ENCODE peak calls at places on chromosomes 7 and 10, in seven cellular contexts. B is T follicular helper cell; V is OCI-LY7; O is nephron progenitor cell; N is epithelial cell of esophagus; Q is hypothalamus; X is activated CD4-positive, alpha-beta T cell treated with anti-CD3 and anti-CD28 coated beads, Interleukin-2, amount 50 U/mL, for 1 hour. Y is an unnamed sample.

GRCh38 chr10:113557389-113558321 is 4.8 kb downstream of the HABP2 start:
- DNase-seq in B (no peak), X (no peak), O (no peak), N (peak; percentile 61), V (no peak), Q (no peak), Y (no peak)

GRCh38 chr10:48490576-48491345 is 114.1 kb downstream of the ARHGAP22 start:
- DNase-seq in V (no peak), N (no peak), O (no peak), X (no peak), B (no peak), Q (no peak), Y (no peak)

GRCh38 chr10:63977329-63977923 is 456.2 kb downstream of the REEP3 start:
- DNase-seq in O (peak; percentile 39), Q (no peak), V (peak; percentile 42), X (no peak), B (no peak), N (peak; percentile 61), Y (no peak)

GRCh38 chr10:114221235-114221634 is 17.8 kb upstream of the VWA2 start:
- DNase-seq in V (no peak), B (no peak), Q (no peak), N (peak; percentile 9), X (no peak), O (no peak), Y (no peak)

GRCh38 chr10:35797187-35797586 is 155.1 kb upstream of the FZD8 start:
- DNase-seq in X (no peak), Q (no peak), O (no peak), V (no peak), B (no peak), N (no peak), Y (no peak)

GRCh38 chr7:13846386-13846785 is 143.1 kb downstream of the ETV1 start:
- DNase-seq in X (no peak), O (no peak), V (no peak), B (no peak), N (peak; percentile 14), Q (no peak), Y (no peak)

GRCh38 chr7:6500691-6501090 is 50.6 kb downstream of the GRID2IP start:
- DNase-seq in B (no peak), O (no peak), Q (no peak), V (no peak), X (no peak), N (no peak), Y (no peak)

GRCh38 chr7:39540320-39540719 is 25.9 kb upstream of the YAE1 start:
- DNase-seq in B (no peak), V (no peak), X (no peak), Q (no peak), N (no peak), O (no peak), Y (no peak)

GRCh38 chr7:23462846-23463245 is 7.4 kb downstream of the IGF2BP3 start:
- DNase-seq in X (no peak), B (no peak), Q (no peak), N (peak; percentile 49), V (peak; percentile 33), O (no peak), Y (no peak)

GRCh38 chr7:99679400-99680191 is at the start of gene CYP3A5:
- DNase-seq in V (no peak), Q (no peak), X (no peak), O (peak; percentile 10), N (no peak), B (no peak), Y (no peak)

GRCh38 chr10:3776796-3777571 is 8.0 kb downstream of the KLF6 start:
- DNase-seq in N (peak; percentile 90), Q (no peak), X (peak; percentile 46), V (no peak), O (no peak), B (peak; percentile 58), Y (peak; percentile 59)

GRCh38 chr7:27203964-27204594 is 4.2 kb upstream of the HOXA13 start:
- DNase-seq in N (no peak), O (no peak), V (no peak), B (no peak), X (no peak), Q (no peak), Y (no peak)

GRCh38 chr7:81616951-81617350 is 152.9 kb downstream of the HGF start:
- DNase-seq in X (no peak), O (no peak), V (no peak), Q (no peak), N (peak; percentile 41), B (no peak), Y (no peak)

GRCh38 chr7:95609277-95609971 is 13.1 kb upstream of the PDK4 start:
- DNase-seq in B (no peak), V (no peak), N (no peak), Q (no peak), O (no peak), X (no peak), Y (no peak)

GRCh38 chr7:2321020-2321419 is 6.8 kb upstream of the SNX8 start:
- DNase-seq in O (no peak), B (no peak), X (no peak), N (peak; percentile 74), V (no peak), Q (no peak), Y (no peak)

GRCh38 chr10:83816942-83817341 is 322.4 kb upstream of the GHITM start:
- DNase-seq in N (no peak), O (no peak), X (no peak), Q (no peak), B (no peak), V (no peak), Y (no peak)

GRCh38 chr7:100371561-100372171 is 1.6 kb upstream of the PILRA start:
- DNase-seq in Q (no peak), O (no peak), B (no peak), X (no peak), V (no peak), N (no peak), Y (no peak)

GRCh38 chr10:59177862-59178235 is 1.4 kb downstream of the PHYHIPL start:
- DNase-seq in O (no peak), Q (no peak), X (no peak), V (no peak), B (no peak), N (no peak), Y (no peak)

GRCh38 chr10:31963598-31963980 is 35.0 kb upstream of the ARHGAP12 start:
- DNase-seq in X (no peak), N (peak; percentile 52), O (no peak), B (no peak), V (no peak), Q (no peak), Y (no peak)

GRCh38 chr7:7909376-7909775 is 59.2 kb upstream of the GLCCI1 start:
- DNase-seq in N (no peak), B (no peak), O (no peak), Q (no peak), V (no peak), X (no peak), Y (no peak)

GRCh38 chr7:137423321-137423720 is 79.8 kb upstream of the PTN start:
- DNase-seq in X (no peak), O (no peak), B (no peak), V (no peak), Q (no peak), N (no peak), Y (no peak)

GRCh38 chr7:99994819-99995218 is 19.0 kb upstream of the AZGP1 start:
- DNase-seq in X (no peak), B (no peak), N (no peak), O (no peak), Q (no peak), V (no peak), Y (no peak)

GRCh38 chr7:34165927-34166550 is 260.7 kb downstream of the BMPER start:
- DNase-seq in B (no peak), N (peak; percentile 53), V (peak; percentile 4), X (no peak), Q (no peak), O (no peak), Y (no peak)

GRCh38 chr10:17200885-17201164 is 647 bp downstream of the TRDMT1 start:
- DNase-seq in O (no peak), V (peak; percentile 61), X (peak; percentile 29), N (peak; percentile 38), B (no peak), Q (no peak), Y (no peak)

GRCh38 chr7:46153951-46154787 is 233.1 kb upstream of the IGFBP3 start:
- DNase-seq in O (no peak), B (no peak), X (no peak), V (no peak), Q (no peak), N (peak; percentile 98), Y (no peak)

GRCh38 chr7:149883452-149883861 is 9.7 kb downstream of the ATP6V0E2 start:
- DNase-seq in V (peak; percentile 64), N (peak; percentile 19), O (peak; percentile 65), B (no peak), Q (peak; percentile 37), X (peak; percentile 52), Y (no peak)

GRCh38 chr7:74481458-74482324 is 28.0 kb downstream of the GTF2IRD1 start:
- DNase-seq in V (no peak), Q (no peak), O (no peak), X (no peak), N (no peak), B (no peak), Y (no peak)

GRCh38 chr7:8176370-8177081 is 85.4 kb downstream of the ICA1 start:
- DNase-seq in N (no peak), X (peak; percentile 56), Q (no peak), B (peak; percentile 59), V (peak; percentile 84), O (no peak), Y (peak; percentile 23)

GRCh38 chr7:106071356-106071998 is 40.6 kb downstream of the SYPL1 start:
- DNase-seq in N (peak; percentile 95), B (peak; percentile 12), O (no peak), X (peak; percentile 18), Q (no peak), V (peak; percentile 96), Y (peak; percentile 21)

GRCh38 chr7:65216469-65216868 is 157.2 kb upstream of the ZNF92 start:
- DNase-seq in X (peak; percentile 51), O (peak; percentile 62), B (peak; percentile 49), V (peak; percentile 83), Q (no peak), N (peak; percentile 65), Y (peak; percentile 30)

GRCh38 chr10:122082616-122083477 is 93.9 kb downstream of the TACC2 start:
- DNase-seq in V (no peak), N (no peak), X (no peak), B (no peak), Q (no peak), O (no peak), Y (no peak)

GRCh38 chr7:96179341-96179740 is 142.6 kb downstream of the SLC25A13 start:
- DNase-seq in Q (no peak), X (no peak), O (no peak), V (no peak), N (peak; percentile 14), B (no peak), Y (no peak)

GRCh38 chr10:43781480-43782361 is 133.0 kb upstream of the ZNF32 start:
- DNase-seq in Q (no peak), X (no peak), B (no peak), V (no peak), N (no peak), O (no peak), Y (no peak)

GRCh38 chr7:47322731-47323130 is 259.2 kb downstream of the TNS3 start:
- DNase-seq in B (no peak), X (no peak), V (no peak), O (no peak), Q (no peak), N (no peak), Y (no peak)

GRCh38 chr10:8072211-8072610 is 17.7 kb downstream of the GATA3 start:
- DNase-seq in X (no peak), Q (no peak), N (no peak), V (no peak), O (no peak), B (no peak), Y (no peak)

GRCh38 chr10:3924344-3924743 is 139.3 kb upstream of the KLF6 start:
- DNase-seq in X (no peak), N (peak; percentile 97), Q (no peak), O (no peak), B (no peak), V (no peak), Y (no peak)

GRCh38 chr10:127534074-127534473 is 15.0 kb upstream of the NPS start:
- DNase-seq in Q (no peak), V (no peak), X (no peak), N (no peak), O (no peak), B (no peak), Y (no peak)

GRCh38 chr10:79137826-79138225 is 69.1 kb downstream of the ZMIZ1 start:
- DNase-seq in X (peak; percentile 13), Q (no peak), O (peak; percentile 62), V (peak; percentile 85), B (no peak), N (no peak), Y (no peak)

Y was measured in effector memory CD4-positive, alpha-beta T cell.